ENCODE peak calls at places on chromosomes 12 and 14, in six cellular contexts. Y is gastrocnemius medialis, M is thoracic aorta, G is HFF-Myc, C is Caco-2, R is prostate gland. K is an unnamed sample.

GRCh38 chr12:123075591-123076171 is 75.2 kb downstream of the PITPNM2 start:
- DNase-seq in Y (no peak), M (no peak), G (no peak), C (no peak), R (peak; percentile 52), K (no peak)

GRCh38 chr12:104748790-104749189 is 209.3 kb downstream of the SLC41A2 start:
- DNase-seq in Y (no peak), M (peak; percentile 60), G (no peak), C (no peak), R (no peak), K (peak; percentile 53)

GRCh38 chr14:31205681-31206535 is 1.7 kb downstream of the HECTD1 start:
- DNase-seq in Y (no peak), M (no peak), G (no peak), C (no peak), R (no peak), K (peak; percentile 90)

GRCh38 chr14:79605863-79606262 is 605.4 kb downstream of the DIO2 start:
- DNase-seq in Y (no peak), M (no peak), G (no peak), C (no peak), R (no peak), K (no peak)

GRCh38 chr14:61258985-61259384 is 22.2 kb downstream of the TMEM30B start:
- DNase-seq in Y (no peak), M (no peak), G (peak; percentile 90), C (no peak), R (no peak), K (peak; percentile 51)

GRCh38 chr12:78128236-78128635 is 297.5 kb downstream of the NAV3 start:
- DNase-seq in Y (no peak), M (no peak), G (no peak), C (no peak), R (no peak), K (no peak)

GRCh38 chr14:79638647-79639266 is 572.5 kb downstream of the DIO2 start:
- DNase-seq in Y (peak; percentile 4), M (no peak), G (no peak), C (no peak), R (no peak), K (no peak)

GRCh38 chr14:39680777-39681176 is 248.5 kb upstream of the FBXO33 start:
- DNase-seq in Y (no peak), M (no peak), G (no peak), C (no peak), R (no peak), K (no peak)

GRCh38 chr14:91119556-91120311 is 5.9 kb downstream of the DGLUCY start:
- DNase-seq in Y (peak; percentile 83), M (no peak), G (no peak), C (no peak), R (no peak), K (peak; percentile 91)

GRCh38 chr14:85461432-85462133 is 68.4 kb upstream of the FLRT2 start:
- DNase-seq in Y (no peak), M (no peak), G (no peak), C (no peak), R (no peak), K (no peak)

GRCh38 chr12:62605972-62606371 is 139.3 kb downstream of the MON2 start:
- DNase-seq in Y (no peak), M (no peak), G (no peak), C (no peak), R (no peak), K (no peak)

GRCh38 chr14:81323621-81324400 is 76.3 kb downstream of the STON2 start:
- DNase-seq in Y (no peak), M (no peak), G (no peak), C (peak; percentile 80), R (peak; percentile 69), K (no peak)

GRCh38 chr12:18747960-18748359 is 10.0 kb downstream of the CAPZA3 start:
- DNase-seq in Y (no peak), M (no peak), G (peak; percentile 24), C (no peak), R (no peak), K (peak; percentile 78)

GRCh38 chr12:7994731-7995205 is 37.7 kb upstream of the FOXJ2 start:
- DNase-seq in Y (no peak), M (no peak), G (peak; percentile 96), C (peak; percentile 60), R (no peak), K (peak; percentile 99)

GRCh38 chr12:51048601-51049369 is 658 bp downstream of the LETMD1 start:
- DNase-seq in Y (no peak), M (no peak), G (no peak), C (no peak), R (no peak), K (peak; percentile 6)

GRCh38 chr14:96660667-96661066 is 136.5 kb upstream of the VRK1 start:
- DNase-seq in Y (no peak), M (no peak), G (no peak), C (no peak), R (no peak), K (no peak)

GRCh38 chr12:124411291-124411878 is 116.5 kb downstream of the RFLNA start:
- DNase-seq in Y (peak; percentile 66), M (no peak), G (no peak), C (no peak), R (no peak), K (peak; percentile 96)

GRCh38 chr14:58362798-58363412 is 32.8 kb upstream of the TOMM20L start:
- DNase-seq in Y (no peak), M (no peak), G (peak; percentile 9), C (no peak), R (no peak), K (peak; percentile 33)

GRCh38 chr12:105257321-105257728 is 21.4 kb upstream of the APPL2 start:
- DNase-seq in Y (no peak), M (no peak), G (peak; percentile 61), C (no peak), R (no peak), K (peak; percentile 95)

GRCh38 chr12:873954-874353 is 75.5 kb downstream of the RAD52 start:
- DNase-seq in Y (no peak), M (no peak), G (no peak), C (no peak), R (no peak), K (peak; percentile 22)

GRCh38 chr12:870378-870777 is 79.1 kb downstream of the RAD52 start:
- DNase-seq in Y (no peak), M (no peak), G (no peak), C (no peak), R (no peak), K (no peak)

GRCh38 chr12:867905-868304 is 81.6 kb downstream of the RAD52 start:
- DNase-seq in Y (no peak), M (no peak), G (no peak), C (no peak), R (no peak), K (no peak)

GRCh38 chr12:865614-866013 is 83.9 kb downstream of the RAD52 start:
- DNase-seq in Y (no peak), M (no peak), G (no peak), C (no peak), R (no peak), K (no peak)

DNA sequence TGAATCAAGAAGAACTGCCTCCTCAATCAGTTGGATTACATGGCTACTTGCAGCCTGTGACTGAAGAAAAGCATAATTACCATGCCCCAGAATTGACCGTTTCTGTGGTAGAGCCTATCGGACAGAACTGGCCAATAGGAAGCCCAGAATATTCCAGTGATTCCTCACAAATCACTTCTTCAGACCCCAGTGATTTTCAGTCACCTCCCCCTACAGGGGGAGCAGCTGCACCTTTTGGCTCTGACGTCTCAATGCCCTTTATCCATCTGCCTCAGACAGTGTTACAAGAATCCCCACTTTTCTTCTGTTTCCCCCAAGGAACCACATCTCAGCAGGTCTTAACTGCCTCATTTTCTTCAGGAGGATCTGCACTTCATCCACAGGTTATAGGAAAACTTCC is 80.8 kb downstream of the RAD52 start:
- DNase-seq in Y (no peak), M (no peak), G (no peak), C (no peak), R (no peak), K (no peak)
- TF ChIP-seq CTCF in Y (no peak), M (no peak), G (no peak), C (peak; percentile 44), R (no peak), K (peak; percentile 10)

GRCh38 chr12:80938397-80938796 is 663 bp upstream of the LIN7A start:
- DNase-seq in Y (no peak), M (no peak), G (no peak), C (no peak), R (no peak), K (no peak)

GRCh38 chr12:80936353-80936641 is 1.4 kb downstream of the LIN7A start:
- DNase-seq in Y (no peak), M (no peak), G (no peak), C (no peak), R (no peak), K (no peak)

GRCh38 chr12:80937391-80938238 is at the start of gene LIN7A:
- DNase-seq in Y (peak; percentile 6), M (no peak), G (no peak), C (peak; percentile 34), R (peak; percentile 23), K (peak; percentile 28)

GRCh38 chr12:80935076-80935475 is 2.7 kb downstream of the LIN7A start:
- DNase-seq in Y (no peak), M (no peak), G (no peak), C (no peak), R (no peak), K (no peak)

DNA sequence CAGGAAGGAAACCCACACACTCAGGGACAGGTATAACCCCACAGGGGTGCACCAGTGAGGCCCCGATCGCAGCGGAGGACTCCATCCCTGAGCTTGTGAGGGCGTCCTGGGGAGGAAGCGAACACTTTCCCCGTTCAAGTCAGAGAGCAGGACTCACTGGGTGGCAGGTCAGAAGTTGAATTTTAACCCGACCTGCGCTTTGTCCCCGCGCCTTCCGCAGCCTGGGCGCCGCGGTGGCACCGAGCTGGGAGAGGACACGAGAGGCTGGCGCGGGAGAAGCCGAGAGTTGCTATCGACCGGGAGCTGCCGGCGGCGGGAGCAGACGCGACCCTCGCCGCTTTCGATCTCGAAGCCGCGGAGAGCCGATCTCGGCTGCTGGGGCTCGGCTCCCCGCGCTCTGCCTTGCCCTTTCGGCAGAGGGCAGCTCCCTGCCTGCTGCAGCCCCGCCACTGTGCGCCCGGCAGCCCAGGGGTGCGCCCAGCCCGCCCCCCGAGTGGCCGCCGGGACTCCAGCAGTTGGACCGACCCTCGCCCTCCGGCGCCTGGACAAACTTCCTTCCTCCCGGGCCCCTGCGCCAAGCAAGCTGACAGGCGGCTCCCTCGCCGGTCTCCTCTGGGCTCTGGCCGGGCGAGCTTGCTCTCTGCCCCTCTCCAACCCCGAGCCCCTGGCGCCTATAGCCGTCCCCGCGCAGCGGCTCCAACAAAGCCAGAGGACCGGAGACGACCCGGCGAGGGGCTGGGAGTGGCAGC is 918 bp downstream of the LIN7A start:
- DNase-seq in Y (no peak), M (no peak), G (no peak), C (peak; percentile 42), R (peak; percentile 39), K (peak; percentile 35)
- H3K4me3 ChIP-seq in Y (peak overlapping the region; percentile 68), M (peak overlapping the region; percentile 79), G (peak overlapping the region; percentile 85), C (peak overlapping the region; percentile 84), R (peak overlapping the region; percentile 53), K (peak overlapping the region; percentile 76)

GRCh38 chr12:75437564-75437963 is 43.0 kb upstream of the GLIPR1 start:
- DNase-seq in Y (no peak), M (no peak), G (no peak), C (no peak), R (no peak), K (peak; percentile 54)
- TF ChIP-seq CTCF in Y (no peak), M (no peak), G (peak; percentile 6), C (peak; percentile 7), R (no peak), K (peak; percentile 51)

DNA sequence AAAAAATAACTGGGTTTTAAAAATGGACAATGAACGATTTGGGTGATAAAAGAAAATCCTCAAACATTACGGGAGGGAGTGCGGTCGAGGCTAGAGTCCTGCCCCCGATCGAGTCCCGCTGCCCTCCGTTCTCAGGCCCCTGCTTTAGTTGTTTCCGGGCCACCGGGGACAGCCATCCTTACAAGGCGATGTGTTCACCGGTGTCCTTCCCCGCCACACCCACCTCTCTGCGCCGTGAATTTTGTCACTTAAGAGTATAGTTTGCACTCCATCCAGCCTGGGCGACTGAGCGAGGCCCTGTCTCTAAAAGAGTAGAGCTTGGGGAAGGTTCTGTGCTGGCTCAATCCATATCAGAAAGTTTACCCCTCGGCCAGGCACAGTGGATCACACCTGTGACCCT is 2.9 kb downstream of the ULK1 start:
- DNase-seq in Y (no peak), M (no peak), G (no peak), C (no peak), R (no peak), K (no peak)
- H3K4me3 ChIP-seq in Y (peak overlapping the region; percentile 91), M (no peak overlapping the region), G (no peak overlapping the region), C (no peak overlapping the region), R (no peak overlapping the region), K (no peak overlapping the region)

K was measured in fibroblast of mammary gland.